ENCODE peak calls at places on chromosomes 16 and 17, in four cellular contexts. One of them, this sample, is unnamed.

GRCh38 chr17:40318835-40319332 is 9.9 kb downstream of the RARA start:
- DNase-seq in upper lobe of right lung: peak
- DNase-seq in left lung: peak
- DNase-seq in effector memory CD4-positive, alpha-beta T cell: no peak
- DNase-seq in this sample: no peak

GRCh38 chr17:42233148-42233547 is 38.9 kb upstream of the GHDC start:
- DNase-seq in upper lobe of right lung: no peak
- DNase-seq in left lung: no peak
- DNase-seq in effector memory CD4-positive, alpha-beta T cell: no peak
- DNase-seq in this sample: no peak

GRCh38 chr16:57736419-57737281 is 1.1 kb downstream of the KATNB1 start:
- DNase-seq in upper lobe of right lung: peak
- DNase-seq in left lung: peak
- DNase-seq in effector memory CD4-positive, alpha-beta T cell: no peak
- DNase-seq in this sample: peak

GRCh38 chr17:76687278-76688164 is 23.2 kb downstream of the MXRA7 start:
- DNase-seq in upper lobe of right lung: no peak
- DNase-seq in left lung: no peak
- DNase-seq in effector memory CD4-positive, alpha-beta T cell: no peak
- DNase-seq in this sample: no peak

GRCh38 chr16:57647136-57647875 is 18.9 kb downstream of the ADGRG1 start:
- DNase-seq in upper lobe of right lung: no peak
- DNase-seq in left lung: no peak
- DNase-seq in effector memory CD4-positive, alpha-beta T cell: no peak
- DNase-seq in this sample: no peak

GRCh38 chr17:73480740-73481139 is 163.5 kb downstream of the SDK2 start:
- DNase-seq in upper lobe of right lung: no peak
- DNase-seq in left lung: no peak
- DNase-seq in effector memory CD4-positive, alpha-beta T cell: no peak
- DNase-seq in this sample: no peak

GRCh38 chr16:85376292-85377095 is 236.6 kb upstream of the GSE1 start:
- DNase-seq in upper lobe of right lung: no peak
- DNase-seq in left lung: no peak
- DNase-seq in effector memory CD4-positive, alpha-beta T cell: no peak
- DNase-seq in this sample: peak

GRCh38 chr16:80300456-80300855 is 240.3 kb upstream of the DYNLRB2 start:
- DNase-seq in upper lobe of right lung: no peak
- DNase-seq in left lung: no peak
- DNase-seq in effector memory CD4-positive, alpha-beta T cell: no peak
- DNase-seq in this sample: no peak

GRCh38 chr17:67441052-67441738 is 64.1 kb downstream of the PITPNC1 start:
- DNase-seq in upper lobe of right lung: peak
- DNase-seq in left lung: no peak
- DNase-seq in effector memory CD4-positive, alpha-beta T cell: peak
- DNase-seq in this sample: no peak

GRCh38 chr16:24668481-24669001 is 60.9 kb upstream of the TNRC6A start:
- DNase-seq in upper lobe of right lung: no peak
- DNase-seq in left lung: no peak
- DNase-seq in effector memory CD4-positive, alpha-beta T cell: no peak
- DNase-seq in this sample: no peak
- H3K27ac ChIP-seq in upper lobe of right lung: peak
- H3K27ac ChIP-seq in left lung: peak
- H3K27ac ChIP-seq in effector memory CD4-positive, alpha-beta T cell: no peak
- H3K27ac ChIP-seq in this sample: peak

GRCh38 chr16:17469011-17469741 is 1.6 kb downstream of the XYLT1 start:
- DNase-seq in upper lobe of right lung: no peak
- DNase-seq in left lung: no peak
- DNase-seq in effector memory CD4-positive, alpha-beta T cell: no peak
- DNase-seq in this sample: no peak

GRCh38 chr16:17471745-17472075 is 950 bp upstream of the XYLT1 start:
- DNase-seq in upper lobe of right lung: no peak
- DNase-seq in left lung: no peak
- DNase-seq in effector memory CD4-positive, alpha-beta T cell: no peak
- DNase-seq in this sample: no peak

GRCh38 chr16:17469742-17470001 is 1.1 kb downstream of the XYLT1 start:
- DNase-seq in upper lobe of right lung: no peak
- DNase-seq in left lung: no peak
- DNase-seq in effector memory CD4-positive, alpha-beta T cell: no peak
- DNase-seq in this sample: no peak

GRCh38 chr16:17470002-17470870 is 524 bp downstream of the XYLT1 start:
- DNase-seq in upper lobe of right lung: no peak
- DNase-seq in left lung: peak
- DNase-seq in effector memory CD4-positive, alpha-beta T cell: no peak
- DNase-seq in this sample: no peak

GRCh38 chr16:17470871-17471744 is at the start of gene XYLT1:
- DNase-seq in upper lobe of right lung: peak
- DNase-seq in left lung: peak
- DNase-seq in effector memory CD4-positive, alpha-beta T cell: peak
- DNase-seq in this sample: no peak
- H3K27ac ChIP-seq in upper lobe of right lung: peak
- H3K27ac ChIP-seq in left lung: peak
- H3K27ac ChIP-seq in effector memory CD4-positive, alpha-beta T cell: peak
- H3K27ac ChIP-seq in this sample: no peak

DNA sequence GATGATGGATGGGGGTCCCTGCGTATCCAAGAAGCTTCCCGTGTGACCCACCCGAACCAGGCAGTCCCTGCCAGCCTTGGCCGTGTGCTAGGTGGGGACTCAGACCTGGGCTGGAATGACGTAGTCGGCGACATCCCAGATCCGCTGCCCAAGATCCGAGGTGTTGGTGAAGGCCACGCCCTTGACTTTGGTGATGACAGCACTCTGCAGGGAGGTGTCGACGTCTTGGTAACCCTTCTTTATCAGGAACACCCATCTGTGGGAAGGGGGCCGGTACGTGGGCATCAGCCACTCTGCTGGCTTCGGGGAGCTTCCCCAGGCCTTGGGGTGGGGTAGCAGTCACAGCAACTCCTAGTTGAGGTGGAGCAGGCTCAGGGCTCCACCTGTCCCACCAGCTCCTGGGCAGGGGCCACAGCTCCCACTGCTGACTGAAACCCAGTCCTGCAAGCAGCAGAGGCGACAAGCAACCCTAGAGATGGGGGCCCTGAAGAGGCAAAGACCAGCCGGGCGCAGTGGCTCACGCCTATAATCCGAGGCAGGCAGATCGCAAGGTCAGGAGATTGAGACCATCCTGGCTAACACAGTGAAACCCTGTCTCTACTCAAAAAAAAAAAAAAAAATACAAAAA is 4.3 kb downstream of the P2RX5 start:
- DNase-seq in upper lobe of right lung: no peak
- DNase-seq in left lung: no peak
- DNase-seq in effector memory CD4-positive, alpha-beta T cell: no peak
- DNase-seq in this sample: no peak
- H3K27ac ChIP-seq in upper lobe of right lung: no peak
- H3K27ac ChIP-seq in left lung: no peak
- H3K27ac ChIP-seq in effector memory CD4-positive, alpha-beta T cell: no peak
- H3K27ac ChIP-seq in this sample: no peak

DNA sequence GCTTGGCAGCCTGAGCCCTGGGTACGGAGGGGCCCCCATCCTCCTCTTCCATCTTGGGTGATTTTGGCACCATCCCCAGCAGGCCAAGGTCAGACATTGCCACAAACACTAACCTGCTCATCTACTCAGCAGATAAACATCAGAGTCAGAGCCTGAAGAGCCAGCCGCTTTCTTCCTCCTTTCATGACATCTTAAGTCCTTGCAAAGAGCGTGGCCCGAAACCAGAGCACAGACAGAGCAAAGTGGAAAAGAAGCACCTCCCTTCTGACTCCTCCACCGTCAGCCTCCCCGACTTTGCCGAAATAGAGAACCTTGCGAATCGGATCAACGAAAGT is 60.4 kb upstream of the RPH3AL start:
- DNase-seq in upper lobe of right lung: no peak
- DNase-seq in left lung: no peak
- DNase-seq in effector memory CD4-positive, alpha-beta T cell: no peak
- DNase-seq in this sample: no peak
- H3K27ac ChIP-seq in upper lobe of right lung: no peak
- H3K27ac ChIP-seq in left lung: no peak
- H3K27ac ChIP-seq in effector memory CD4-positive, alpha-beta T cell: peak
- H3K27ac ChIP-seq in this sample: no peak

GRCh38 chr17:72465191-72466024 is 344.6 kb downstream of the SOX9 start:
- DNase-seq in upper lobe of right lung: no peak
- DNase-seq in left lung: no peak
- DNase-seq in effector memory CD4-positive, alpha-beta T cell: no peak
- DNase-seq in this sample: no peak
- H3K27ac ChIP-seq in upper lobe of right lung: no peak
- H3K27ac ChIP-seq in left lung: no peak
- H3K27ac ChIP-seq in effector memory CD4-positive, alpha-beta T cell: no peak
- H3K27ac ChIP-seq in this sample: peak

DNA sequence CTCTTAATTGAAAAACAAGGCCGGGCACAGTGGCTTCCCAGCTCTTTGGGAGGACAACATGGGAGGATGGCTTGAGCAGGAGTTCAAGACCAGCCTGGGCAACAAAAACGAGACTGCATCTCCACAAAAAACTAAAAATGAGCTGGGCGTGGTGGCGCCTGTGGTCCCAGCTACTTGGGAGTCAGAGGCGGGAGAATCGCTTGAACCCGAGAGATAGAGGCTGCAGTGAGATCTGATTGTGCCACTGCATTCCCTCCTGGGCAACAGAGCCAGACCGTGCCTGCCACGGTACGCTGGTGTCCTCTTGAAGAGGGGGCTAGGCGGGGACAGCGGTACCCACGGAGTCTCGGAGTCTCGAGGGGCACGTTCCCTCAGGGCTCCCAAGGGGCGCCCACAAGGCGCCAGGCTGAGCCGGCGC is 27.9 kb upstream of the ADORA2B start:
- DNase-seq in upper lobe of right lung: no peak
- DNase-seq in left lung: no peak
- DNase-seq in effector memory CD4-positive, alpha-beta T cell: no peak
- DNase-seq in this sample: no peak
- H3K27ac ChIP-seq in upper lobe of right lung: no peak
- H3K27ac ChIP-seq in left lung: no peak
- H3K27ac ChIP-seq in effector memory CD4-positive, alpha-beta T cell: no peak
- H3K27ac ChIP-seq in this sample: no peak

This sample was measured in caudate nucleus.